ENCODE peak calls at places on chromosomes 3 and 15, in four cellular contexts. S is fibroblast of lung, C is kidney, Q is RWPE1. V is an unnamed sample.

GRCh38 chr3:50242778-50243551 is 7.0 kb downstream of the GNAI2 start:
- DNase-seq in S (peak; percentile 76), C (peak; percentile 89), Q (no peak), V (peak; percentile 83)

GRCh38 chr15:40347559-40348470 is 3.0 kb upstream of the PHGR1 start:
- DNase-seq in S (no peak), C (peak; percentile 62), Q (no peak), V (no peak)

GRCh38 chr15:80991446-80991845 is 1.8 kb upstream of the MESD start:
- DNase-seq in S (peak; percentile 24), C (no peak), Q (no peak), V (peak; percentile 61)

GRCh38 chr15:74202461-74203401 is at the start of gene STRA6:
- DNase-seq in S (peak; percentile 59), C (no peak), Q (no peak), V (no peak)

GRCh38 chr15:31077981-31078380 is 23.5 kb downstream of the TRPM1 start:
- DNase-seq in S (no peak), C (no peak), Q (no peak), V (no peak)

GRCh38 chr15:99603828-99604227 is 38.0 kb downstream of the MEF2A start:
- DNase-seq in S (peak; percentile 68), C (no peak), Q (no peak), V (no peak)

GRCh38 chr3:126827121-126827520 is 123.1 kb downstream of the CHCHD6 start:
- DNase-seq in S (no peak), C (no peak), Q (no peak), V (peak; percentile 72)

GRCh38 chr3:18729671-18730070 is 304.5 kb upstream of the SATB1 start:
- DNase-seq in S (no peak), C (no peak), Q (no peak), V (no peak)

GRCh38 chr3:136960838-136961836 is 3.4 kb downstream of the IL20RB start:
- DNase-seq in S (peak; percentile 53), C (no peak), Q (peak; percentile 75), V (no peak)

DNA sequence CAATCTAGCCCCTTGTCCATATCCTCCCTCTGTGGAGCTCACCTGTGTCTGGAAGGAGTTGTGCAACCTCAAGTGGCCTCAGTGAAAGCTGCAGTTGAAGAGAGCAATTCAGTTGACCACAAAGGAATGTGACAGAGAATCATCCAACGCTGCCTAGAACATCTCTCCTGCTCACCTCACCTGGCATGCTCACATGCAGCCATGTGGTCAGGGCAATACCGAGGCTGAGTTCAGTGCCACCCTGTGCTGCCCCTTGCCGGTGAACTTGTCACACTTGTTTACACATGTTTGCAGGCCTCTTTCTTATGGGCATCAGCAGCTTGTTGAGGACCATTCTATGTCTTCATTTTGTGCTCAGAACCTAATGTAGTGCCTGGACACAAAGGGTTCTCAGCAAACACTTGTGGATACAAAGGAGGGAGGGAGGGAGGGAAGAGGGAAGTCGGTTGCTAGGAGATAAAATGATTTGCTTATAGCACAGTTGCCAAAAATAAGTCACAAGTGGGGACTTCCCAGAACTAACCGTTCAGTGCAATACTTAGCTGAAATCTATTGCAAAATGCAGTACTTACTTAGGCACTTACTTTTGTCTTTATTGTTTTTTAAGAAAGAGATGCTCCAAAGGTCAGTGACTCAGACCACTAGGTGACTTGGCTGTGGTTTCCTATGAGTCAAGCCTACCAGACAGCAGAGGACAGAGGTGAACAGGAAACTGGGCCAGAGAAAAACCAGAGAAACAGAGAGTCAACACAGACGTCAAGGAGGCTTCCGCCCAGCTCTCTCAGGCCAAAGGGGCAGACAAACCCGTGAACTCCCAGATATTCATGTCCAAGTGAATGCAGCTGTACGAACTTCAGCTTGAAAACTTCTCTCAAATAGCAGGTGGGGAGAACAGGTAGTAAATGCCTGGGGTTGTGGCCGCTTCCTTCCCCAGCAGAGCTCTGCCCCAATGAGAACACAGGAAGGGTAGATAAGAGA is 227.8 kb upstream of the CTNNB1 start:
- DNase-seq in S (peak; percentile 95), C (peak; percentile 82), Q (peak; percentile 72), V (peak; percentile 68)
- H3K27ac ChIP-seq in S (peak overlapping the region; percentile 30), C (peak overlapping the region; percentile 71), Q (peak overlapping the region; percentile 78), V (peak overlapping the region; percentile 56)

GRCh38 chr3:65968996-65969395 is 69.7 kb downstream of the MAGI1 start:
- DNase-seq in S (no peak), C (no peak), Q (no peak), V (no peak)
- H3K27ac ChIP-seq in S (no peak overlapping the region), C (no peak overlapping the region), Q (no peak overlapping the region), V (no peak overlapping the region)

GRCh38 chr15:61974759-61975158 is 85.5 kb downstream of the VPS13C start:
- DNase-seq in S (peak; percentile 3), C (no peak), Q (no peak), V (no peak)
- H3K27ac ChIP-seq in S (no peak overlapping the region), C (no peak overlapping the region), Q (no peak overlapping the region), V (peak overlapping the region; percentile 78)

DNA sequence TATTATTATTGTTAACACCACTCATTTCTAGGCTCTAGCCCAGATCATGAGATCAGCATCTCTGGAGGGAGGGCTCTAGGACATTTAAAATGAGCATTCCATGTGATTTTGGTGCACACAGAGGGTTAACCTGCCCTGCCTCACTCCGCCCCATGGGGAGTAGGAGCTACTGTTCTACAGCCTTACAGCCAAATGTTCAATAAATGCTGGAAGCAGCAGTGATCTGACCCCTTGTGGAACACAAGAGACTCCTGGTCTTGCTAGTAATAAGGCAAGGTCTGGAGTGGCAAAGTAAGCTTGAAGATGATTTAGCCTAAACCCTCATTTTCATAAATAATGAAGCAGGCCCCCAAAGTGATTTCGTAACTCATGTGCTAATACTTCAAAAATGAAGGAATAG is 166.4 kb upstream of the EOMES start:
- DNase-seq in S (no peak), C (no peak), Q (no peak), V (no peak)
- H3K27ac ChIP-seq in S (no peak overlapping the region), C (no peak overlapping the region), Q (no peak overlapping the region), V (no peak overlapping the region)

GRCh38 chr3:151345854-151346253 is 16.5 kb upstream of the P2RY13 start:
- DNase-seq in S (peak; percentile 80), C (no peak), Q (no peak), V (no peak)

GRCh38 chr3:151351216-151351615 is 21.9 kb upstream of the P2RY13 start:
- DNase-seq in S (no peak), C (no peak), Q (no peak), V (no peak)

GRCh38 chr3:151346292-151346691 is 16.9 kb upstream of the P2RY13 start:
- DNase-seq in S (no peak), C (no peak), Q (no peak), V (no peak)

GRCh38 chr3:151351648-151352047 is 22.3 kb upstream of the P2RY13 start:
- DNase-seq in S (no peak), C (no peak), Q (no peak), V (no peak)

GRCh38 chr3:151347432-151347831 is 18.1 kb upstream of the P2RY13 start:
- DNase-seq in S (no peak), C (no peak), Q (no peak), V (no peak)
- H3K27ac ChIP-seq in S (no peak overlapping the region), C (no peak overlapping the region), Q (no peak overlapping the region), V (no peak overlapping the region)

GRCh38 chr3:158159714-158160113 is 49.8 kb downstream of the RSRC1 start:
- DNase-seq in S (peak; percentile 24), C (no peak), Q (no peak), V (no peak)
- H3K27ac ChIP-seq in S (no peak overlapping the region), C (no peak overlapping the region), Q (no peak overlapping the region), V (no peak overlapping the region)

GRCh38 chr15:67172172-67172571 is 82.3 kb downstream of the AAGAB start:
- DNase-seq in S (no peak), C (no peak), Q (no peak), V (no peak)

GRCh38 chr15:67173786-67174185 is 80.7 kb downstream of the AAGAB start:
- DNase-seq in S (no peak), C (no peak), Q (no peak), V (no peak)

GRCh38 chr15:67174446-67174845 is 80.0 kb downstream of the AAGAB start:
- DNase-seq in S (no peak), C (no peak), Q (no peak), V (no peak)

GRCh38 chr15:67171471-67171870 is 83.0 kb downstream of the AAGAB start:
- DNase-seq in S (no peak), C (no peak), Q (no peak), V (no peak)

GRCh38 chr15:67173015-67173414 is 81.4 kb downstream of the AAGAB start:
- DNase-seq in S (no peak), C (no peak), Q (no peak), V (no peak)
- H3K27ac ChIP-seq in S (peak overlapping the region; percentile 40), C (no peak overlapping the region), Q (peak overlapping the region; percentile 91), V (peak overlapping the region; percentile 90)